ENCODE peak calls at places on chromosomes 4 and X, in nine cellular contexts. X, D, G, F, J, M, R, E and Y are unnamed samples.

GRCh38 chr4:80424225-80424581 is 88.7 kb downstream of the CFAP299 start:
- DNase-seq in F (no peak), G (no peak), D (no peak), M (no peak), J (no peak), R (no peak), X (no peak), E (no peak), Y (no peak)

GRCh38 chr4:7799723-7800122 is 139.9 kb downstream of the AFAP1 start:
- DNase-seq in J (no peak), R (no peak), M (no peak), D (no peak), G (no peak), X (no peak), E (no peak), F (no peak), Y (no peak)

GRCh38 chrX:19046343-19047215 is 62.7 kb upstream of the PHKA2 start:
- DNase-seq in F (peak; percentile 86), E (no peak), D (no peak), X (peak; percentile 52), R (peak; percentile 14), J (no peak), M (no peak), G (peak; percentile 16), Y (no peak)

GRCh38 chrX:50613846-50614245 is 143.2 kb upstream of the DGKK start:
- DNase-seq in M (no peak), R (no peak), E (peak; percentile 45), G (no peak), X (peak; percentile 22), F (no peak), J (no peak), D (no peak), Y (no peak)

GRCh38 chr4:88054909-88055308 is 47.5 kb downstream of the PKD2 start:
- DNase-seq in J (peak; percentile 20), E (peak; percentile 44), R (peak; percentile 18), D (no peak), X (peak; percentile 85), F (no peak), M (peak; percentile 60), G (peak; percentile 69), Y (peak; percentile 29)

GRCh38 chr4:38818441-38818976 is 13.9 kb upstream of the TLR1 start:
- DNase-seq in D (peak; percentile 81), G (peak; percentile 9), E (no peak), F (peak; percentile 87), J (no peak), M (no peak), R (no peak), X (no peak), Y (peak; percentile 77)

GRCh38 chr4:56880572-56880971 is 27.1 kb upstream of the REST start:
- DNase-seq in E (no peak), M (no peak), R (no peak), X (no peak), D (no peak), G (no peak), J (no peak), F (no peak), Y (no peak)

GRCh38 chr4:27008693-27009092 is 148.1 kb downstream of the STIM2 start:
- DNase-seq in G (no peak), R (no peak), E (no peak), X (no peak), M (no peak), J (no peak), F (no peak), D (no peak), Y (no peak)

GRCh38 chr4:11428161-11428700 is 463 bp downstream of the HS3ST1 start:
- DNase-seq in X (no peak), M (peak; percentile 37), F (peak; percentile 47), R (no peak), E (no peak), D (no peak), J (no peak), G (no peak), Y (peak; percentile 18)

GRCh38 chrX:154544885-154545284 is 1.8 kb downstream of the G6PD start:
- DNase-seq in D (no peak), F (no peak), X (no peak), R (no peak), E (no peak), M (no peak), J (no peak), G (no peak), Y (no peak)
- H3K4me3 ChIP-seq in D (no peak overlapping the region), F (peak overlapping the region; percentile 99), X (no peak overlapping the region), R (no peak overlapping the region), E (peak overlapping the region; percentile 30), M (no peak overlapping the region), J (no peak overlapping the region), G (no peak overlapping the region), Y (no peak overlapping the region)

DNA sequence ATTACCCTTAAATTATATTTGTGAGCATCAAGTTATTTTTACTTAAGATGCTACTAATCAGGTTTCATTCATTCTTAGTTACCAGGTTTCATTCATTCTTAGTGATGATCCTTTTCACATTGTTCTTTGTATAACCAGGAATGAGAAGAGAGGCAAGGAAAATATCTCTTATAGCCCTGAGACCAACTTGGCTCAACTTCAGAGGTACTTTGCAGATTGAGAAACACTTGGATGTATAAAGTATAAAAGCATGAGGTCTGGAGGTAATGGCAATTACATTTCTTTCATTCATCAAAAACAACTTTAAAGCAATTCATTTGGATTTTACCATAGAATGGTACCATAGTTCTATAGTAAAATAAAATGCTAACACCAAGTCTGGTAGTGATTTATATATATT is 231.0 kb downstream of the PRDM5 start:
- DNase-seq in D (no peak), M (no peak), F (no peak), G (no peak), J (no peak), R (no peak), E (peak; percentile 50), X (peak; percentile 66), Y (no peak)
- TF ChIP-seq CTCF in D (no peak), M (no peak), F (no peak), G (no peak), J (no peak), R (no peak), E (no peak), X (no peak), Y (no peak)

DNA sequence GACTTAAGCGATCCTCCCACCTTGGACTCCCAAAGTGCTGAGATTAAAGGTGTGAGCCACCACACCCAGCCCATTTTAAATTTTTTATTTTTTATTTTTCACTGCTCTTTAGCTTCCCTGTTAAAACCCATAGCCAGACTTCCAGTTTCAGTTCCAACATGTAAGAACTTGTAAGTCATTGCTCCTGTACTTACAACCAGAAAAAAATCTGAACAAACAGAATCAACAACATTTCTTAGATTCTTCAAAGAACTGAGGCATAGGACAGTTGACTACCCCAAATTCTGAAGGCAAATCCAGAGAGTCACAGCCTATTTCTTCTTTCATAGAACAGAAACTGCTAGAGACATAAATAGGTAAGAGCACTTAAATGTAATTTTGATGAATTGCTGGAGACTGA is 8.1 kb downstream of the GPRASP3 start:
- DNase-seq in F (no peak), G (no peak), J (no peak), E (no peak), M (no peak), X (no peak), R (no peak), D (no peak), Y (no peak)
- H3K4me3 ChIP-seq in F (no peak overlapping the region), G (no peak overlapping the region), J (no peak overlapping the region), E (no peak overlapping the region), M (no peak overlapping the region), X (no peak overlapping the region), R (no peak overlapping the region), D (no peak overlapping the region), Y (no peak overlapping the region)

GRCh38 chr4:53572595-53572994 is 18.7 kb downstream of the LNX1 start:
- DNase-seq in D (no peak), R (no peak), G (no peak), M (no peak), F (no peak), X (no peak), J (no peak), E (no peak), Y (no peak)

GRCh38 chr4:53573696-53574095 is 17.6 kb downstream of the LNX1 start:
- DNase-seq in R (no peak), X (no peak), E (peak; percentile 14), G (no peak), M (no peak), D (no peak), F (no peak), J (no peak), Y (no peak)

GRCh38 chr4:53576218-53576617 is 15.1 kb downstream of the LNX1 start:
- DNase-seq in D (no peak), X (no peak), G (no peak), E (no peak), F (no peak), R (no peak), M (no peak), J (no peak), Y (no peak)

GRCh38 chr4:53575552-53575951 is 15.7 kb downstream of the LNX1 start:
- DNase-seq in X (no peak), J (no peak), M (no peak), G (no peak), D (no peak), F (no peak), R (no peak), E (no peak), Y (no peak)

GRCh38 chr4:53574528-53574927 is 16.8 kb downstream of the LNX1 start:
- DNase-seq in D (no peak), J (no peak), F (no peak), G (no peak), M (no peak), E (no peak), X (no peak), R (no peak), Y (no peak)
- TF ChIP-seq CTCF in D (no peak), J (no peak), F (no peak), G (no peak), M (no peak), E (no peak), X (no peak), R (no peak), Y (no peak)